ENCODE peak calls at places on chromosomes 7 and 10, in five cellular contexts. One of them, this sample, is unnamed.

GRCh38 chr7:8057566-8057965 is 89.0 kb downstream of the GLCCI1 start:
- DNase-seq in adrenal gland: no peak
- DNase-seq in endodermal cell: no peak
- DNase-seq in fibroblast of lung: no peak
- DNase-seq in K562: no peak
- DNase-seq in this sample: no peak

GRCh38 chr10:60869916-60870728 is 73.9 kb downstream of the RHOBTB1 start:
- DNase-seq in adrenal gland: no peak
- DNase-seq in endodermal cell: peak; percentile 65
- DNase-seq in fibroblast of lung: no peak
- DNase-seq in K562: no peak
- DNase-seq in this sample: no peak

GRCh38 chr10:104617831-104618230 is 23.3 kb upstream of the SORCS3 start:
- DNase-seq in adrenal gland: no peak
- DNase-seq in endodermal cell: no peak
- DNase-seq in fibroblast of lung: no peak
- DNase-seq in K562: no peak
- DNase-seq in this sample: no peak

GRCh38 chr7:158274404-158274811 is 313.2 kb downstream of the PTPRN2 start:
- DNase-seq in adrenal gland: no peak
- DNase-seq in endodermal cell: no peak
- DNase-seq in fibroblast of lung: no peak
- DNase-seq in K562: no peak
- DNase-seq in this sample: no peak

GRCh38 chr10:28202941-28203352 is 99.9 kb downstream of the MPP7 start:
- DNase-seq in adrenal gland: no peak
- DNase-seq in endodermal cell: no peak
- DNase-seq in fibroblast of lung: peak; percentile 44
- DNase-seq in K562: no peak
- DNase-seq in this sample: peak; percentile 7

GRCh38 chr10:104938031-104938430 is 296.9 kb downstream of the SORCS3 start:
- DNase-seq in adrenal gland: no peak
- DNase-seq in endodermal cell: no peak
- DNase-seq in fibroblast of lung: no peak
- DNase-seq in K562: no peak
- DNase-seq in this sample: no peak

GRCh38 chr7:40733111-40733510 is 598.3 kb downstream of the SUGCT start:
- DNase-seq in adrenal gland: peak; percentile 61
- DNase-seq in endodermal cell: no peak
- DNase-seq in fibroblast of lung: no peak
- DNase-seq in K562: no peak
- DNase-seq in this sample: no peak

GRCh38 chr7:1694981-1695511 is 25.0 kb downstream of the ELFN1 start:
- DNase-seq in adrenal gland: no peak
- DNase-seq in endodermal cell: peak; percentile 42
- DNase-seq in fibroblast of lung: no peak
- DNase-seq in K562: no peak
- DNase-seq in this sample: peak; percentile 4

GRCh38 chr10:88512599-88512998 is 70.5 kb downstream of the RNLS start:
- DNase-seq in adrenal gland: no peak
- DNase-seq in endodermal cell: no peak
- DNase-seq in fibroblast of lung: no peak
- DNase-seq in K562: no peak
- DNase-seq in this sample: no peak

GRCh38 chr10:112754001-112754411 is 196.0 kb upstream of the TCF7L2 start:
- DNase-seq in adrenal gland: no peak
- DNase-seq in endodermal cell: no peak
- DNase-seq in fibroblast of lung: peak; percentile 46
- DNase-seq in K562: no peak
- DNase-seq in this sample: no peak

GRCh38 chr10:104084482-104085142 is 1.1 kb downstream of the COL17A1 start:
- DNase-seq in adrenal gland: no peak
- DNase-seq in endodermal cell: no peak
- DNase-seq in fibroblast of lung: no peak
- DNase-seq in K562: no peak
- DNase-seq in this sample: no peak

GRCh38 chr7:102992820-102993531 is 80.2 kb downstream of the LRRC17 start:
- DNase-seq in adrenal gland: no peak
- DNase-seq in endodermal cell: no peak
- DNase-seq in fibroblast of lung: no peak
- DNase-seq in K562: peak; percentile 93
- DNase-seq in this sample: no peak

GRCh38 chr7:47253650-47254080 is 328.2 kb downstream of the TNS3 start:
- DNase-seq in adrenal gland: peak; percentile 67
- DNase-seq in endodermal cell: peak; percentile 71
- DNase-seq in fibroblast of lung: peak; percentile 67
- DNase-seq in K562: peak; percentile 38
- DNase-seq in this sample: no peak

GRCh38 chr10:127414024-127414423 is 135.1 kb upstream of the NPS start:
- DNase-seq in adrenal gland: no peak
- DNase-seq in endodermal cell: no peak
- DNase-seq in fibroblast of lung: no peak
- DNase-seq in K562: no peak
- DNase-seq in this sample: no peak

GRCh38 chr10:99369126-99369525 is 40.0 kb downstream of the CNNM1 start:
- DNase-seq in adrenal gland: no peak
- DNase-seq in endodermal cell: no peak
- DNase-seq in fibroblast of lung: no peak
- DNase-seq in K562: no peak
- DNase-seq in this sample: no peak

GRCh38 chr10:89888647-89889046 is 187.3 kb downstream of the KIF20B start:
- DNase-seq in adrenal gland: no peak
- DNase-seq in endodermal cell: no peak
- DNase-seq in fibroblast of lung: no peak
- DNase-seq in K562: no peak
- DNase-seq in this sample: no peak

GRCh38 chr10:84424731-84425165 is 96.4 kb downstream of the CCSER2 start:
- DNase-seq in adrenal gland: peak; percentile 76
- DNase-seq in endodermal cell: peak; percentile 48
- DNase-seq in fibroblast of lung: peak; percentile 97
- DNase-seq in K562: no peak
- DNase-seq in this sample: peak; percentile 55

GRCh38 chr10:118374404-118374803 is 32.3 kb upstream of the FAM204A start:
- DNase-seq in adrenal gland: no peak
- DNase-seq in endodermal cell: no peak
- DNase-seq in fibroblast of lung: no peak
- DNase-seq in K562: no peak
- DNase-seq in this sample: no peak

DNA sequence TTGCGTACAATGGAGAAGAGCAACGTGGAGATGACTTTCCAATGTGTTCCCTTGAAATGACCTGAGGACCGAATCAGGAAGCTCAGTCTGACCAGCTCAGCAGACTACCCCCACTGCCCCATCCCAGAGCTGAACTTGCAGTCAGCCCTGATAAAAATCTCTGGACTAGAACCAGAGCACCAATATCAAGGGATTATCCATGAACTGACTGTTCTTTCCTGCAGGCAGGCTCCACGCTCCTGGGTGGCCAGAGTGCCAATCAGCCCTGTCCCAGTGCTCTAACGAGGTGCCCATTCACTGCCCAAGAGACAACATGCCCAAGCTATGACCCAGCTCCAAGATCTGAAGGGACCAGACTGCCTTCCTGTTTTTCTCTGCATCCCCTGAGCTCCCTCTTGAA is 130.3 kb downstream of the KCNMA1 start:
- DNase-seq in adrenal gland: no peak
- DNase-seq in endodermal cell: no peak
- DNase-seq in fibroblast of lung: no peak
- DNase-seq in K562: no peak
- DNase-seq in this sample: no peak
- H3K4me1 ChIP-seq in adrenal gland: peaks cover 12% of the 10 kb centered on the region
- H3K4me1 ChIP-seq in endodermal cell: peaks cover 6% of the 10 kb centered on the region
- H3K4me1 ChIP-seq in fibroblast of lung: peaks cover 28% of the 10 kb centered on the region
- H3K4me1 ChIP-seq in K562: no peaks in the 10 kb centered on the region
- H3K4me1 ChIP-seq in this sample: no peaks in the 10 kb centered on the region

DNA sequence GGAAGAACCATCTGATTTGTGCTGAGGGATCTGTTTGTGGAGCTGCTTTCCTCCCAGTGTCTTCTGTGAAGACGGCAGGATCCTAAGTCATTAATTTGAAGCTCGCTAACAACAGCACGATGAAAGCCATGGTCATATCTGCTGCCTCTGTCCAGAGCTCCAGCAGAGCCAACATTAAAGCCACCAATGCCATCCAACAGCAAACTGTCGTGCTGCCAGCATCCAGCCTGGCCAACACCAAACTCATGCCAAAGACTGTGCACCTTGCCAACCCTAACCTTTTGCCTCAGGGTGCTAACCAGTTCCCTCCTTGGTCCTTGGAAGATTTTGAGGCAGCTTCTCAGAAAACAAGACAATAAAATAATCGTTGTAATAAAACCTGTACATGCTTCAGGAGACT is 36.2 kb downstream of the HTR5A start:
- DNase-seq in adrenal gland: no peak
- DNase-seq in endodermal cell: no peak
- DNase-seq in fibroblast of lung: no peak
- DNase-seq in K562: no peak
- DNase-seq in this sample: no peak
- H3K4me1 ChIP-seq in adrenal gland: no peaks in the 10 kb centered on the region
- H3K4me1 ChIP-seq in endodermal cell: peaks cover 23% of the 10 kb centered on the region
- H3K4me1 ChIP-seq in fibroblast of lung: no peaks in the 10 kb centered on the region
- H3K4me1 ChIP-seq in K562: no peaks in the 10 kb centered on the region
- H3K4me1 ChIP-seq in this sample: no peaks in the 10 kb centered on the region

GRCh38 chr7:94420321-94420720 is 25.6 kb downstream of the COL1A2 start:
- DNase-seq in adrenal gland: no peak
- DNase-seq in endodermal cell: no peak
- DNase-seq in fibroblast of lung: no peak
- DNase-seq in K562: no peak
- DNase-seq in this sample: no peak
- H3K4me1 ChIP-seq in adrenal gland: no peaks in the 10 kb centered on the region
- H3K4me1 ChIP-seq in endodermal cell: no peaks in the 10 kb centered on the region
- H3K4me1 ChIP-seq in fibroblast of lung: peaks cover 27% of the 10 kb centered on the region
- H3K4me1 ChIP-seq in K562: no peaks in the 10 kb centered on the region
- H3K4me1 ChIP-seq in this sample: peaks cover 5% of the 10 kb centered on the region

DNA sequence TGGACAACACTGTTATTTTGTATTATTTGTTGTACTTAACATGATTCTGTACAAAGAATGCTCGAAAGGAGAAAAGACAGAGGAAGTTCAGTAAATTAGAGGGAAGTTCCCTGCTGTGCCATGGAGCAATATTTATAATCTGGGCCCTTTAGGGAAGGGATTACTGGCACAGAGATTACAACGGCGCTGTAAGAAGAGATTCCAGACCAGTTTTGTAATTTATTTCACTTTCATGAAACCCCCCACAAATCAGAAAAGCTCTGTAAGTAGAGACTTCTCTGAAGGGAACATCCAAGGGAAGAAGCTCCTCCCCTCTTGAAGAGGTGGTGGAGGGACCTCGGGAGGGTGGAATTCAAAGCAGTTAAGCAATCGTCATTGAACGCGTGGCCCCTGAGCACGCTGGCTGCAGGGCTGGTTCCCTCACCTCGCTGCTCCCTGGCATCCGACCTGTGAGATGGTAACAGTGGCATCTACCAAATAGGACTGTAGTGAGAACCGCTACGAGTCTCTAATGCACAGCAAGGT is 113.5 kb downstream of the KLF6 start:
- DNase-seq in adrenal gland: no peak
- DNase-seq in endodermal cell: no peak
- DNase-seq in fibroblast of lung: no peak
- DNase-seq in K562: no peak
- DNase-seq in this sample: no peak
- H3K4me1 ChIP-seq in adrenal gland: no peaks in the 10 kb centered on the region
- H3K4me1 ChIP-seq in endodermal cell: no peaks in the 10 kb centered on the region
- H3K4me1 ChIP-seq in fibroblast of lung: no peaks in the 10 kb centered on the region
- H3K4me1 ChIP-seq in K562: peaks cover 32% of the 10 kb centered on the region
- H3K4me1 ChIP-seq in this sample: no peaks in the 10 kb centered on the region

DNA sequence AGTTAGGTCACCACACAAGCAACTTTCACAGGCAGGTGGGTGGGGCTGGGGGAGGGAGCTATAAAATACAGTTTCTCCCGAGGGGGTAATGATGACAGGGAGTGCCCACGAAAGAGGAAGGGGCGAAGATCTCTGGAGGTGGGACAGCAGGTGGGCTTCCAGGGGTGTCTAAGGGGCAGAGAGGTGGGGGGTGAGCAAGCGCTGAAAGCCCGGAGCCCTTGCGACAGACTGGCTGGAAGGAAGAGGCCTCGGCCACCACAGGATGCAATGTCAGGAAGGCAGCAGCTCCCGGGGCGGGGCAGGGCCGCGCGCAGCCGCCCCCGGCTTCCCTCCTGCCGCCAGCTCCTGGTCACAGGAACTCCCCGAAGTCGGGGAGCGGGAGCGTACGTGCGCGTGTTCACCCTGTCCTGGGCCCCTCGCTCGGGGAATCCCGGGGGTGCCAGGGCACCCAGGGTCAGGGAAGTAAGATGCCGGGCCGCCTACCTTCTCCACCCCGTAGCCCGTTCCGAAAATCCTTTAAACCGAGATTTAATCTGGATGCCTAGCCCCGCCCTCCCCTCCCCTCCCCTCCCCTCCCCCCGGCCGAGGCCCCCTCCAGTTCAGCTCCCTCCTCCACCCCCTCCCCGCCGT is 105.2 kb upstream of the PPIF start:
- DNase-seq in adrenal gland: peak; percentile 67
- DNase-seq in endodermal cell: peak; percentile 82
- DNase-seq in fibroblast of lung: peak; percentile 33
- DNase-seq in K562: no peak
- DNase-seq in this sample: no peak
- H3K4me1 ChIP-seq in adrenal gland: peaks cover 80% of the 10 kb centered on the region
- H3K4me1 ChIP-seq in endodermal cell: peaks cover 35% of the 10 kb centered on the region
- H3K4me1 ChIP-seq in fibroblast of lung: peaks cover 45% of the 10 kb centered on the region
- H3K4me1 ChIP-seq in K562: peaks cover 16% of the 10 kb centered on the region
- H3K4me1 ChIP-seq in this sample: peaks cover 35% of the 10 kb centered on the region

DNA sequence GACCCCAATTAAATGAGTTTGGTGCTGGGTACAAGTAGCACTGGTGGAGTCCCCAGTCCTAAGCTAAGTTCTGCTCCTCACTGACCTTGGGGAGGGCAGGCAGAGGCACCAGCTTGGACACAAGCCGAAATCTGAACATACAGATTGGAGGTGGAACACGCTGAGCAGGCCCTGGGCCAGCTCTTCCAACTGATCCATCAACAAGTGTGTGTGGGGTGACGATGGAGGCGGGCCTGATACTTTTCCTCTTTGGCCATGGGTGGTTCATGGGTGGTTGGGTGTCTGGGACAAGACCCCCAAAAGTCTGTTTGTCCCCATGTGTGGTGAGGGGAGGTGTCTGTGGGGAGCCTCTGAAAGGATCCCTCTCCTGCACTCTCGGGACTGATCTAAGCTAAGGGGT is 1.9 kb downstream of the ADCYAP1R1 start:
- DNase-seq in adrenal gland: no peak
- DNase-seq in endodermal cell: no peak
- DNase-seq in fibroblast of lung: no peak
- DNase-seq in K562: no peak
- DNase-seq in this sample: no peak
- H3K4me1 ChIP-seq in adrenal gland: no peaks in the 10 kb centered on the region
- H3K4me1 ChIP-seq in endodermal cell: no peaks in the 10 kb centered on the region
- H3K4me1 ChIP-seq in fibroblast of lung: no peaks in the 10 kb centered on the region
- H3K4me1 ChIP-seq in K562: no peaks in the 10 kb centered on the region
- H3K4me1 ChIP-seq in this sample: no peaks in the 10 kb centered on the region

DNA sequence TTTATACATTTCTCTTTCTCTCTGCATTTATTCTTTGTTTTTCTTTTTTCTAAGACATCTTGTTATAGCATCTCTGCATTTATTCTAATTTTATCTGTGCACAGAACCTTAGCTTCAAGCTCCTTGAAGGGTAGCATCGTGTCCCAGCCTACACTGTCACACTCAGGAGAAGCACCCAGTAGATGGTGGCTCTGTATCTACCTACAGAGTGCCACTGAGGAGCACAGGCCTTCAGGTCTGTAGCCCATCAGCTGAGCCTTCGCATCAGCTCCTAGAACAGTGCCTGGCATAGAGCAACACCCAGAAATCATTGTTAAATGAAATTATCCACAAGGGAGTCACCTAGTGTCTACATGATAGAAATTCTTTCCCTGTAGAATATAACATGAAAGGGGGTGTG is 203.0 kb upstream of the KLF14 start:
- DNase-seq in adrenal gland: no peak
- DNase-seq in endodermal cell: no peak
- DNase-seq in fibroblast of lung: no peak
- DNase-seq in K562: no peak
- DNase-seq in this sample: no peak
- H3K4me1 ChIP-seq in adrenal gland: peaks cover 45% of the 10 kb centered on the region
- H3K4me1 ChIP-seq in endodermal cell: peaks cover 3% of the 10 kb centered on the region
- H3K4me1 ChIP-seq in fibroblast of lung: peaks cover 9% of the 10 kb centered on the region
- H3K4me1 ChIP-seq in K562: peaks cover 13% of the 10 kb centered on the region
- H3K4me1 ChIP-seq in this sample: peaks cover 10% of the 10 kb centered on the region

GRCh38 chr10:75430000-75430763 is 1.2 kb upstream of the LRMDA start:
- DNase-seq in adrenal gland: peak; percentile 87
- DNase-seq in endodermal cell: peak; percentile 77
- DNase-seq in fibroblast of lung: no peak
- DNase-seq in K562: peak; percentile 67
- DNase-seq in this sample: no peak
- H3K4me1 ChIP-seq in adrenal gland: peaks cover 57% of the 10 kb centered on the region
- H3K4me1 ChIP-seq in endodermal cell: peaks cover 11% of the 10 kb centered on the region
- H3K4me1 ChIP-seq in fibroblast of lung: peaks cover 5% of the 10 kb centered on the region
- H3K4me1 ChIP-seq in K562: peaks cover 6% of the 10 kb centered on the region
- H3K4me1 ChIP-seq in this sample: no peaks in the 10 kb centered on the region